ENCODE peak calls at places on chromosomes 3 and 15, in nine cellular contexts. L is heart left ventricle, V is K562, Z is A549, C is body of pancreas, K is HCT116, N is H54, U is prostate gland, M is esophagus squamous epithelium. G is an unnamed sample.

GRCh38 chr3:120203016-120203415 is 82.0 kb downstream of the GPR156 start:
- DNase-seq in L (no peak), V (no peak), Z (no peak), C (peak), K (no peak), N (peak), U (peak), M (no peak), G (no peak)

GRCh38 chr3:150146891-150147761 is 176.4 kb upstream of the PFN2 start:
- DNase-seq in L (no peak), V (no peak), Z (no peak), C (no peak), K (no peak), N (peak), U (no peak), M (no peak), G (no peak)

GRCh38 chr3:48209438-48209837 is 13.9 kb upstream of the CAMP start:
- DNase-seq in L (no peak), V (no peak), Z (no peak), C (no peak), K (no peak), N (no peak), U (no peak), M (no peak), G (no peak)

GRCh38 chr15:52247481-52247880 is 48.1 kb downstream of the MYO5C start:
- DNase-seq in L (no peak), V (no peak), Z (no peak), C (no peak), K (no peak), N (no peak), U (no peak), M (no peak), G (no peak)

GRCh38 chr15:80059786-80060489 is 462 bp downstream of the ZFAND6 start:
- DNase-seq in L (peak), V (peak), Z (peak), C (peak), K (peak), N (peak), U (peak), M (no peak), G (peak)

GRCh38 chr3:38117163-38117716 is 19.7 kb downstream of the ACAA1 start:
- DNase-seq in L (peak), V (no peak), Z (no peak), C (peak), K (no peak), N (peak), U (no peak), M (no peak), G (no peak)

GRCh38 chr15:101099183-101099582 is 152.7 kb downstream of the CHSY1 start:
- DNase-seq in L (no peak), V (no peak), Z (no peak), C (no peak), K (no peak), N (no peak), U (no peak), M (no peak), G (no peak)

GRCh38 chr3:192855434-192855833 is 62.2 kb downstream of the MB21D2 start:
- DNase-seq in L (no peak), V (no peak), Z (no peak), C (no peak), K (no peak), N (no peak), U (no peak), M (no peak), G (no peak)

GRCh38 chr3:24929521-24929920 is 434.9 kb upstream of the THRB start:
- DNase-seq in L (no peak), V (no peak), Z (no peak), C (no peak), K (no peak), N (no peak), U (no peak), M (no peak), G (no peak)

GRCh38 chr15:26156041-26156440 is 292.9 kb upstream of the ATP10A start:
- DNase-seq in L (no peak), V (no peak), Z (no peak), C (no peak), K (no peak), N (no peak), U (no peak), M (no peak), G (no peak)

GRCh38 chr3:187808466-187809291 is 63.4 kb upstream of the BCL6 start:
- DNase-seq in L (no peak), V (no peak), Z (peak), C (peak), K (no peak), N (no peak), U (peak), M (no peak), G (no peak)

GRCh38 chr15:68590721-68591389 is 12.1 kb downstream of the CORO2B start:
- DNase-seq in L (no peak), V (no peak), Z (no peak), C (no peak), K (no peak), N (no peak), U (no peak), M (no peak), G (no peak)

GRCh38 chr15:90594297-90594696 is 64.6 kb downstream of the CRTC3 start:
- DNase-seq in L (peak), V (no peak), Z (peak), C (peak), K (no peak), N (no peak), U (peak), M (peak), G (peak)

GRCh38 chr15:62059818-62060115 is 480 bp downstream of the VPS13C start:
- DNase-seq in L (peak), V (peak), Z (peak), C (peak), K (no peak), N (no peak), U (peak), M (no peak), G (peak)

GRCh38 chr3:126517291-126517951 is at the start of gene UROC1:
- DNase-seq in L (no peak), V (no peak), Z (no peak), C (no peak), K (no peak), N (no peak), U (no peak), M (no peak), G (no peak)

GRCh38 chr3:135887220-135887619 is 78.3 kb upstream of the PPP2R3A start:
- DNase-seq in L (no peak), V (no peak), Z (no peak), C (no peak), K (peak), N (peak), U (no peak), M (no peak), G (no peak)

GRCh38 chr3:177523991-177524438 is 326.7 kb upstream of the TBL1XR1 start:
- DNase-seq in L (no peak), V (no peak), Z (peak), C (no peak), K (no peak), N (no peak), U (no peak), M (no peak), G (no peak)

GRCh38 chr15:40847225-40847961 is 3.5 kb downstream of the SPINT1 start:
- DNase-seq in L (peak), V (peak), Z (peak), C (peak), K (no peak), N (peak), U (peak), M (no peak), G (no peak)

GRCh38 chr15:63234479-63234878 is 42.9 kb upstream of the APH1B start:
- DNase-seq in L (peak), V (no peak), Z (peak), C (peak), K (no peak), N (no peak), U (peak), M (no peak), G (no peak)

GRCh38 chr3:111246967-111247760 is 175.5 kb downstream of the NECTIN3 start:
- DNase-seq in L (no peak), V (no peak), Z (peak), C (peak), K (no peak), N (peak), U (no peak), M (no peak), G (no peak)

GRCh38 chr15:25501828-25502446 is 63.1 kb upstream of the UBE3A start:
- DNase-seq in L (no peak), V (no peak), Z (peak), C (peak), K (peak), N (no peak), U (no peak), M (no peak), G (peak)

GRCh38 chr3:114179575-114179974 is 723 bp upstream of the DRD3 start:
- DNase-seq in L (no peak), V (no peak), Z (peak), C (peak), K (peak), N (no peak), U (no peak), M (no peak), G (peak)

GRCh38 chr15:63870403-63871209 is 36.9 kb upstream of the HERC1 start:
- DNase-seq in L (peak), V (peak), Z (peak), C (no peak), K (no peak), N (peak), U (no peak), M (no peak), G (peak)

GRCh38 chr15:74955796-74956647 is 550 bp downstream of the RPP25 start:
- DNase-seq in L (peak), V (peak), Z (peak), C (peak), K (no peak), N (no peak), U (peak), M (no peak), G (peak)

GRCh38 chr3:173513123-173513522 is 115.6 kb downstream of the NLGN1 start:
- DNase-seq in L (no peak), V (no peak), Z (no peak), C (no peak), K (no peak), N (no peak), U (no peak), M (no peak), G (no peak)

DNA sequence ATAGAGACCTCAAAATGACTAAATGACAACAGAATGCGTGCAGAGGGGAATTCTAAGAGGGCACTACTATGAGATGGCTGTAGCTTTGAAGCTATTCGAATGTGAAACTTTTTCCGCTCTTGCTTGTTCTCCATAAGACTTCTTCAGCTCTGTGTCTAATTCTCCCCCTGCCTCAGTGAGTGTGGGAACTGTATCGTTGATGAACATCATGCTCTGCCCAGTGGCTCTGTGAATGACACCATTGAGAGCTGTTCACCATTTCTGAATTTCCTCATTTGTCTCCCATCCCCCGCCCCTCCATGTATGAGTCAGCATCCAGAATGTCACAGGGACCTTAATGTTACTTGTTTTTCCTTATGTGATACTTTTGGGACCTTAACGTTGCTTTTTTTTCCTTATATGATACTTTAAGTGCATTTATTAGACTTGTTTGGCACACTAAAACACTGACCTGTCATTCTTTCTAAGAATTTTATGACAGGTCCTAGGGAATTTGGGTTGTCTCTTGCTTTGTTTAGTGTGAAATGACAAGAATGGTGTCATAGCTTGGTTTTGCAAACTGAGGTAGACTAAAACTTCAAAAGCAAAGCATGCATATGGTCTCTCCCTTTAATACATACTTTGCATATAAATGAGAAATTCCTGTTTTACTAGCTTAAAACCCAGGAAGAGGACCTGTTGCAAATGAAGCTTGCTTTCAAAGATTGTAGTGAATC is 99.6 kb downstream of the FNDC3B start:
- DNase-seq in L (peak), V (peak), Z (peak), C (peak), K (no peak), N (no peak), U (no peak), M (no peak), G (peak)
- TF ChIP-seq POLR2A in L (no peak), V (no peak), Z (no peak), C (no peak), K (no peak), N (no peak), U (no peak), M (no peak), G (no peak)

GRCh38 chr3:184005981-184006507 is 11.6 kb downstream of the ABCC5 start:
- DNase-seq in L (peak), V (peak), Z (peak), C (peak), K (peak), N (peak), U (peak), M (no peak), G (peak)
- TF ChIP-seq POLR2A in L (no peak), V (no peak), Z (no peak), C (no peak), K (no peak), N (no peak), U (no peak), M (no peak), G (no peak)

GRCh38 chr15:85397151-85397550 is 16.7 kb downstream of the AKAP13 start:
- DNase-seq in L (no peak), V (no peak), Z (no peak), C (no peak), K (no peak), N (no peak), U (no peak), M (no peak), G (no peak)

GRCh38 chr15:85396554-85396953 is 16.2 kb downstream of the AKAP13 start:
- DNase-seq in L (no peak), V (no peak), Z (no peak), C (no peak), K (no peak), N (no peak), U (no peak), M (no peak), G (no peak)

GRCh38 chr15:85399627-85400026 is 19.2 kb downstream of the AKAP13 start:
- DNase-seq in L (no peak), V (no peak), Z (no peak), C (no peak), K (no peak), N (no peak), U (no peak), M (no peak), G (no peak)

GRCh38 chr15:85398822-85399221 is 18.4 kb downstream of the AKAP13 start:
- DNase-seq in L (no peak), V (no peak), Z (no peak), C (no peak), K (no peak), N (no peak), U (no peak), M (no peak), G (no peak)

DNA sequence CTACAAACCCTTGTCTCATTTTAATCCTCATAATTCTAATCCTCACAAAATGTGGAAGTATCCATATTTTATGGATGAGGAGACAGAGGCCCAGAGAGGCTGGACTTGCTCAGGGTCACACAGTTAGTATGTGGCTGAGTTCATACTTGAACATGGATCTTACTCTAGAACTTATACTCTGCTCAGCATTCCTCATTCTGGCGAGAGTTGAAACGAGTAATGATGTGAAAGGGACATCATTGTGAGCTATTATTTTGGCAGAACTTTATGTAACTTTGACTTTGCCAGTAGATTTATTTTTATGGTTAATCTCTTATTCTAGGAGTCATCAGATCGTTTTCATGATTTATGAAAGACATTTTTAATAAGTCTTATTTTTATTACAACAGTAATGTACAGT is 17.5 kb downstream of the AKAP13 start:
- DNase-seq in L (no peak), V (no peak), Z (no peak), C (no peak), K (no peak), N (no peak), U (no peak), M (no peak), G (no peak)
- TF ChIP-seq POLR2A in L (no peak), V (no peak), Z (no peak), C (no peak), K (no peak), N (no peak), U (no peak), M (no peak), G (no peak)

DNA sequence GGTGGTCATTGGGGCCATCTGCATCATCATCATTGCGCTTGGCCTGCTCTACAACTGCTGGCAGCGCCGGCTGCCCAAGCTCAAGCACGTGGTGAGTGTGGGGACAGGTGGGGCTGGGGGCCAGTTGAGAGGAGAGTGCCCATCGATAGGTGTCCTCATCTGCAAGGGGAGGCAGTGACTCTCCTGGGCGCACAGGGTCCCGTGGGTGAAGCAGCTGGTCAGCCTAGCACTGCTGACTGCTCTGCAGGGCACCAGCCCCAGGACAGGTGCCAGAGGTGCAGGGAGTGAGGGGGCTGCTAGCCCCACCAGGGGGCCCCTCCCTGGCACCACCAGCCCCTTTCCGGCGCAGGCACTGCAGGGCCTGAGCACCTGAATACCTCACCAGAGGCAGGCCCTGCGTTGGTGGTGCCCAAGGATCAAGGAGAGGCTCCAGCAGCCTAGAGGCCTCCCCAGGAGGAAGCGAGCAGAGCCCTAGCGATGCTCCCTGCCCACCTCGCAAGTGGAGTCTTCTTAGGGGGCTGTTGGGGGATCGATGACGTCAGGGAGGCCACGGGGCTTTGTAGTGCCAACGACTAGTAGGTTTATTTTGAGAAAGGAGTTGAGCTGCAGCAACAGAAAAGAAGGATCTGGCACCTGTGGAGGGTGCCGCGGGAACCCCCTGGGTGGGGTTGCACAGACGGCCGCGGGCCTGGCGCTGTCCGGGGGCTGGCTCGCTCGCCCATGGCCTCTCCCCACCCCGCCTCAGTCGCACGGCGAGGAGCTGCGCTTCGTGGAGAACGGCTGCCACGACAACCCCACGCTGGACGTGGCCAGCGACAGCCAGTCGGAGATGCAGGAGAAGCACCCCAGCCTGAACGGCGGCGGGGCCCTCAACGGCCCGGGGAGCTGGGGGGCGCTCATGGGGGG is 976 bp upstream of the ABTB1 start:
- DNase-seq in L (peak), V (peak), Z (no peak), C (peak), K (no peak), N (no peak), U (no peak), M (no peak), G (peak)
- TF ChIP-seq POLR2A in L (no peak), V (no peak), Z (no peak), C (no peak), K (no peak), N (no peak), U (no peak), M (no peak), G (no peak)

GRCh38 chr15:78149068-78149804 is at the start of gene IDH3A:
- DNase-seq in L (peak), V (peak), Z (peak), C (peak), K (peak), N (peak), U (peak), M (peak), G (peak)
- TF ChIP-seq POLR2A in L (peak), V (peak), Z (peak), C (peak), K (peak), N (peak), U (peak), M (peak), G (peak)

GRCh38 chr3:66500575-66501482 is at the start of gene LRIG1:
- DNase-seq in L (peak), V (peak), Z (peak), C (peak), K (peak), N (peak), U (peak), M (peak), G (peak)
- TF ChIP-seq POLR2A in L (peak), V (no peak), Z (peak), C (peak), K (no peak), N (peak), U (peak), M (peak), G (peak)